ENCODE peak calls at places on chromosomes 12 and 14, in four cellular contexts. D is HepG2, J is K562, F is GM12878. Y is an unnamed sample.

GRCh38 chr12:16324300-16324699 is 23.1 kb upstream of the MGST1 start:
- DNase-seq in D (no peak), J (no peak), F (no peak), Y (no peak)

GRCh38 chr14:71202881-71203280 is 295.6 kb downstream of the PCNX1 start:
- DNase-seq in D (no peak), J (no peak), F (no peak), Y (no peak)

GRCh38 chr14:105095236-105095805 is 30.1 kb upstream of the GPR132 start:
- DNase-seq in D (no peak), J (no peak), F (no peak), Y (no peak)

GRCh38 chr12:6039894-6040601 is 84.4 kb downstream of the VWF start:
- DNase-seq in D (peak; percentile 51), J (peak; percentile 53), F (no peak), Y (peak; percentile 79)

GRCh38 chr12:121050725-121051124 is 11.7 kb upstream of the OASL start:
- DNase-seq in D (no peak), J (no peak), F (no peak), Y (peak; percentile 31)

GRCh38 chr12:12979731-12980259 is 20.3 kb downstream of the HEBP1 start:
- DNase-seq in D (no peak), J (no peak), F (no peak), Y (peak; percentile 86)

GRCh38 chr12:1356285-1356684 is 238.1 kb downstream of the FBXL14 start:
- DNase-seq in D (no peak), J (no peak), F (no peak), Y (no peak)

GRCh38 chr12:84772281-84772680 is 140.3 kb downstream of the SLC6A15 start:
- DNase-seq in D (no peak), J (no peak), F (no peak), Y (no peak)

GRCh38 chr12:28536088-28536487 is 345.8 kb downstream of the CCDC91 start:
- DNase-seq in D (no peak), J (no peak), F (no peak), Y (no peak)

GRCh38 chr12:115895247-115895646 is 382.2 kb downstream of the MED13L start:
- DNase-seq in D (no peak), J (peak; percentile 60), F (no peak), Y (peak; percentile 55)

DNA sequence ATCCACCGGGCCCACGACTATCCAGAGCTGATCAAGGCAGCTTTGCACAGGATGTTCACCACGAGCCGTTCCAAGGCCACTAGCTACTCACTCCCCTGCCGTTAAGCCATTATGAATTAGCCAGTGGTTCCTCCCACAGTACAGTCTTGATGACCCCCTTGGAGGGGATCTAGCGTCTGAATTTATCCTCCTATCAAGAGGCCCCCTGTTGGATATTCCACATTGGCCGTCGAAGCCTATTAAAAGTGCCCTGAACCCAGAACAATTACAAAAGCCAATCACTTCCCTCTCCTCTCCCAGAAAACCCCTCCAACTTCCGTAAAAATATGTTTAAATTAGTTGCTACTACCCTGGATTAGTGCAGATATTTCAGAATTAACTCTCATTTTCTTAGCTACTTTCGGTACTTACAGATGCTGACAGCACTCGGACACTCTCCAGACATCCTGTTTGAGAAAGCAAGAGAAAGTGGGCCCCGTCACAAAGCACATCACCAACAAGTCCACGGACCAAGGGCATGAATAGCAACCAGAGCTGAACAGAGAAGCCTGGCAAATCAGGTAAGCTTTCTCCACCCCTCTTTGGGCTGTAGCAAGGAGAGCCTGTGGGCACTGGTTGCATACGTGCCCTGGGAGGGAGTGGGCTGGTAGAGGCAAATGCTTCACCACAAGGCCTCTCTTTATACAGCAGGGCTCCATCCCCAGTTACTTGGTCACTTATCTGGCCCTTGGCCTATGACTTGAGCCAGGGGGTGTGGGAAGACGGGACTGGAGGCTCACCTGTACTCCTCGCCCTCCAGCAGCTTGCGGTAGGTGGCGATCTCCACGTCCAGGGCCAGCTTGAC is 5.3 kb downstream of the KRT3 start:
- DNase-seq in D (no peak), J (peak; percentile 39), F (no peak), Y (no peak)
- TF ChIP-seq ESRRA in D (no peak), J (no peak), F (no peak), Y (no peak)

GRCh38 chr12:23757541-23757962 is 191.9 kb downstream of the SOX5 start:
- DNase-seq in D (peak; percentile 81), J (no peak), F (no peak), Y (no peak)
- TF ChIP-seq MYC in D (no peak), J (no peak), F (no peak), Y (no peak)

DNA sequence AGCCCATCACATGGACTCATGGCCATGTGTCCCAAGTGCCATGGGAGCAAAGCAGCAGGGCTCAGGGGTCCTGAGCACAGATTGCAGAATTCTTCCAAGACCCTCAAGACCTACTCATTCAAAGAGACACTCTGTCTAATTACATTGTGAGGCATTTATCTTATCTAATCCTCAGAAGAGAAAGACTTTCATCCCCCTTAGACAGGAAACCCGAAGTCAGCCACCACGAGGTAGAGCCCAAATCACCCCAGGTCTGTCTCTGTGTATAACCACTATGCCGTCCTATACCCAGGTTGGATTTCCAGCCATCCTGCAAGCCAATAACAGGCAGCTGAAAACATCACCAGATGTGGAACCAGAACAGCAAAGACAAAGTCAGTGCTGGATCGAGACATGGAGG is 8.9 kb upstream of the BCL11B start:
- DNase-seq in D (no peak), J (no peak), F (no peak), Y (no peak)
- TF ChIP-seq ESRRA in D (no peak), J (no peak), F (no peak), Y (no peak)

GRCh38 chr14:61517861-61518802 is 177.2 kb upstream of the HIF1A start:
- DNase-seq in D (peak; percentile 68), J (no peak), F (peak; percentile 48), Y (no peak)

GRCh38 chr14:61515436-61516124 is 179.7 kb upstream of the HIF1A start:
- DNase-seq in D (no peak), J (no peak), F (no peak), Y (no peak)

GRCh38 chr14:61516125-61516740 is 179.1 kb upstream of the HIF1A start:
- DNase-seq in D (no peak), J (no peak), F (no peak), Y (no peak)

GRCh38 chr14:61514927-61515326 is 180.4 kb upstream of the HIF1A start:
- DNase-seq in D (no peak), J (no peak), F (no peak), Y (no peak)

DNA sequence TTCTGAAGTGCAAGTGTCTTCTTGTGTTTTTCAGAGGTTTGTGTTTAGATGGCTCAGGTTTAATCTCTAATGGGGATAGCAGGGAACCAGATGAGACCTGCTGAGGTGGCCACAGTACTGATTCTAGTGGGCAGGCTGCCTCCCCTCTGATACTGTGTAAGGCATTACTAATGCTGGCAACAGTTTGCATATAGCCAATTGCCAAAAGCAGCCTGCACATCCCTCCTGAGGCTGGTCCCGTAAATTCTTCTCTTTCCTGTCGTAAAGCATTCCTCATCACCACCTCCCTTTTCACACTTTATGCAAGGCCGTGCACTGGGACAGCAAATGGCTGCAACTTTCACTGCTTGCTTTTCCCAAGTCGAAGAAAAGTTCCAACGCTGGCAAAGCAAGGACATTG is 178.4 kb upstream of the HIF1A start:
- DNase-seq in D (no peak), J (no peak), F (no peak), Y (no peak)
- TF ChIP-seq MYC in D (no peak), J (no peak), F (no peak), Y (no peak)

DNA sequence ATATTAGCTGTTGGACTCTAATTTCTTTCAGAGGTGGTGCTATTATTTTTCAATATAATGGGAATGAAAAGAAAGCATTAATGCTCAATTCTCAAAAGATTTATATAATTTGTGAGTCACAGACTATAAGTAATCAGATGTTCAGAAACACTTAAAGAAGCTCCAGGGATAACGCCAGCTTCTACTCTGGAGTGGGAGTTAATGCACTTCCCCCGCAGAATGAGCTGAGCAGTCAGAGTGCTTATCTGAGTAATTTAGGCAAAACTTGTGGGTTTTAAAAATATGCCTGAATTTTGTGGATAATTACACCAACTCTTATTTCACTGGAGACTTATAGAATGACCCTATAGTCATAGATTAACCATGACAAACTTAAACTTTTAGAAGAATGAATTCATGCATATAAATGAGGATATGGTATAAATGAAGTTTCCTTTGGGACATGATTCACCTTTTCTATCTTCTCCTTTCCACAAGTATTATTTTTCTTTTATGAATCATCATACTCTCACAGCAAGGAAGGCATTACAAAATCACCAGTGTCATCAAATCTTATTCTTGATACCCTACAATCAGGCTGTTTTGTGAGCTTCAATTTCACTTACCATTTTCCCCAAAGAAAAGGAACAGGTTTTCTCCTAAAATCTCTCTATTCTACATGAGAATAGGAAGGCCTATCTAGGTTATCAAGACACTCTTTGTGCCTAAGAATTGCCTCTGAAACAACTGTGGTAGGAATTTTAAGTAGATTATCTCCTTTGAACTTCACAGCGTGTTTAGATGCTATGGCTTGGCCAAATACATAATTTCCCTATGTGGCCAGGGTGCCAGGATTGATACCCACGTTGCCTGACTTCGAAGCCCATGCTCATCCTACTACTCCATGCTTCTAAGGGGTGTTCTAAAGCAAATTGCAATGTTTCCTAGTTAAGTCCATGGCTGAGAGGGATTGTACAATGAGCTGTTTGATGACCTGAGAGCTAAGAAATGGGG is 241.2 kb upstream of the FBXO33 start:
- DNase-seq in D (no peak), J (no peak), F (no peak), Y (no peak)
- TF ChIP-seq ESRRA in D (no peak), J (no peak), F (no peak), Y (no peak)

DNA sequence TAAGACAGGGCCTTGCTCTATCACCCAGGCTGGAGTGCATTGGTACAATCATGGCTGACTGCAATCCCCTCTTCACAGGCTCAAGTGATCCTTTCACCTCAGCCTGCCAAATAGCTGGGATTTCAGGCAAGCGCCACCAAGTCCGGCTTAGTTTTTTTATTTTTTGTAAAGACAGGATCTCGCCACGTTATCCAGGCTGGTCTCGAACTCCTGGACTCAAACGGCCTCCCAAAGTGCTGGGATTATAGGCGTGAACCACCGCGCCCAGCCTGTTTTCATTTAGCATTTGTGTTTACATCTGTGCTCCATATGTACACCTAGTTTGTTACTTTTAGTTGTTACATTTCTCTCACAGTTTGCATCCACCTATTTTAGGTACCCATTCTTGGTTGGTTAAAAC is 32.5 kb upstream of the LIMA1 start:
- DNase-seq in D (no peak), J (no peak), F (no peak), Y (no peak)
- TF ChIP-seq MYC in D (no peak), J (no peak), F (no peak), Y (no peak)

DNA sequence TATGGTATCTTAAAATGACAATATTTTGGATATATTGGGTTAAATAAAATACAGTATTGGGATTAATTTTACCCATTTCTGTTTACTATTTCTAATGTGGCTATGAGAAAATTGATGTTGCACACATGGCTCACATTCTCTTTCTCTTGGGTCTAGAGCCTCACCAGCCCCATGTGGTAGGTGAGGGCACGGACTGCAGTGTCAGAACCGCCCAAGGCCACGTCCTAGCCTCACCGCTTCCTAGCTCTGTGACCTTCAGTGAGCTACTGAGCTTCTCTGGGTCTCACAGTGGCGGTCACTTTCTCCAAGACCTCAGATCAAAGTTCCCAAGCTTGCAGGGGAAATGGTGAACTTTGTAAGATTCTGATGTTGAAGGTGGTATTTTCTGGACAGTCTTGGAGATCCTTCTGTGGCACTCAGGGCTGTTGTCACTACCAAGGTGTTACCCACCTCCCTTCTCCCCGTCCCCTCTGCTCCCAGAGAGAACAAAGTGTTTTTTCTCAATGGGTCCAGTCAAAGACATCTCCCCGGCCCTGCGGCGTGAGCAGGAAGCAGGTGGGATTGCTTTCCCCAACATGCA is 87.6 kb downstream of the RIN3 start:
- DNase-seq in D (no peak), J (no peak), F (no peak), Y (no peak)
- TF ChIP-seq ESRRA in D (no peak), J (no peak), F (no peak), Y (no peak)